ENCODE peak calls at places on chromosome 19, in seven cellular contexts. J is left ventricle myocardium inferior, X is cardiac fibroblast, T is astrocyte, S is fibroblast of lung, Y is neural progenitor cell, Q is GM12864. A is an unnamed sample.

GRCh38 chr19:13692096-13692495 is 72.2 kb upstream of the MRI1 start:
- DNase-seq in J (no peak), X (peak; percentile 59), T (peak; percentile 80), S (peak; percentile 84), Y (no peak), Q (no peak), A (no peak)

GRCh38 chr19:35935911-35936737 is at the start of gene LRFN3:
- DNase-seq in J (peak; percentile 78), X (peak; percentile 72), T (peak; percentile 52), S (peak; percentile 72), Y (peak; percentile 95), Q (no peak), A (peak; percentile 81)

GRCh38 chr19:6536138-6536671 is 5.4 kb downstream of the TNFSF9 start:
- DNase-seq in J (no peak), X (peak; percentile 53), T (peak; percentile 14), S (peak; percentile 36), Y (peak; percentile 56), Q (peak; percentile 99), A (peak; percentile 61)

GRCh38 chr19:42412223-42412622 is 15.0 kb downstream of the LIPE start:
- DNase-seq in J (no peak), X (no peak), T (no peak), S (no peak), Y (peak; percentile 33), Q (no peak), A (peak; percentile 30)

GRCh38 chr19:11624064-11624463 is 26.8 kb downstream of the ZNF627 start:
- DNase-seq in J (no peak), X (peak; percentile 47), T (peak; percentile 82), S (peak; percentile 84), Y (no peak), Q (no peak), A (no peak)

GRCh38 chr19:54191671-54192453 is 754 bp downstream of the TSEN34 start:
- DNase-seq in J (no peak), X (no peak), T (no peak), S (peak; percentile 46), Y (no peak), Q (no peak), A (no peak)

GRCh38 chr19:56137405-56137804 is 3.7 kb upstream of the ZNF444 start:
- DNase-seq in J (no peak), X (no peak), T (no peak), S (no peak), Y (no peak), Q (no peak), A (peak; percentile 81)

GRCh38 chr19:56942749-56943148 is 102.2 kb upstream of the PEG3 start:
- DNase-seq in J (peak; percentile 30), X (no peak), T (no peak), S (no peak), Y (peak; percentile 25), Q (no peak), A (peak; percentile 65)

GRCh38 chr19:16778796-16779411 is 50.3 kb upstream of the SIN3B start:
- DNase-seq in J (peak; percentile 30), X (peak; percentile 73), T (peak; percentile 22), S (peak; percentile 32), Y (peak; percentile 69), Q (peak; percentile 45), A (peak; percentile 69)

GRCh38 chr19:53947624-53948023 is 15.1 kb upstream of the CACNG8 start:
- DNase-seq in J (no peak), X (peak; percentile 33), T (no peak), S (no peak), Y (peak; percentile 56), Q (no peak), A (no peak)

GRCh38 chr19:15828121-15828620 is 12.7 kb upstream of the OR10H1 start:
- DNase-seq in J (no peak), X (no peak), T (no peak), S (no peak), Y (no peak), Q (no peak), A (no peak)

GRCh38 chr19:18233224-18233825 is 7.1 kb upstream of the PDE4C start:
- DNase-seq in J (no peak), X (peak; percentile 46), T (peak; percentile 19), S (peak; percentile 45), Y (peak; percentile 96), Q (no peak), A (peak; percentile 71)

GRCh38 chr19:38893341-38893771 is 6.1 kb downstream of the SIRT2 start:
- DNase-seq in J (no peak), X (peak; percentile 11), T (no peak), S (no peak), Y (no peak), Q (no peak), A (no peak)

GRCh38 chr19:40721936-40722661 is 5.2 kb downstream of the ITPKC start:
- DNase-seq in J (no peak), X (peak; percentile 76), T (peak; percentile 29), S (peak; percentile 34), Y (no peak), Q (no peak), A (no peak)

GRCh38 chr19:35476149-35476548 is 14.1 kb downstream of the KRTDAP start:
- DNase-seq in J (no peak), X (no peak), T (no peak), S (no peak), Y (peak; percentile 35), Q (no peak), A (no peak)

GRCh38 chr19:3186891-3187661 is 1.3 kb downstream of the NCLN start:
- DNase-seq in J (no peak), X (no peak), T (no peak), S (no peak), Y (no peak), Q (no peak), A (no peak)

GRCh38 chr19:29678484-29679106 is 13.3 kb downstream of the PLEKHF1 start:
- DNase-seq in J (peak; percentile 86), X (no peak), T (no peak), S (no peak), Y (no peak), Q (no peak), A (no peak)

GRCh38 chr19:51251453-51251790 is 542 bp downstream of the SIGLECL1 start:
- DNase-seq in J (no peak), X (no peak), T (no peak), S (no peak), Y (no peak), Q (no peak), A (no peak)

GRCh38 chr19:11506101-11506555 is 489 bp upstream of the ZNF653 start:
- DNase-seq in J (no peak), X (no peak), T (no peak), S (no peak), Y (no peak), Q (no peak), A (no peak)

GRCh38 chr19:43470288-43470687 is 4.9 kb upstream of the LYPD3 start:
- DNase-seq in J (no peak), X (peak; percentile 71), T (peak; percentile 71), S (peak; percentile 76), Y (no peak), Q (no peak), A (no peak)

GRCh38 chr19:43997631-43998290 is 5.0 kb upstream of the ZNF230 start:
- DNase-seq in J (no peak), X (peak; percentile 71), T (peak; percentile 46), S (peak; percentile 61), Y (no peak), Q (no peak), A (no peak)

GRCh38 chr19:42140125-42140754 is 8.0 kb upstream of the POU2F2 start:
- DNase-seq in J (peak; percentile 61), X (peak; percentile 74), T (peak; percentile 43), S (peak; percentile 66), Y (peak; percentile 90), Q (no peak), A (peak; percentile 59)

GRCh38 chr19:3253270-3253669 is 28.8 kb downstream of the CELF5 start:
- DNase-seq in J (no peak), X (peak; percentile 18), T (no peak), S (no peak), Y (no peak), Q (no peak), A (no peak)

GRCh38 chr19:13588953-13589833 is 82.9 kb upstream of the CACNA1A start:
- DNase-seq in J (peak; percentile 70), X (peak; percentile 60), T (no peak), S (peak; percentile 29), Y (peak; percentile 84), Q (no peak), A (peak; percentile 80)

GRCh38 chr19:16445238-16446107 is 26.3 kb downstream of the EPS15L1 start:
- DNase-seq in J (no peak), X (peak; percentile 71), T (peak; percentile 44), S (peak; percentile 61), Y (no peak), Q (peak; percentile 69), A (no peak)

GRCh38 chr19:42370068-42370520 is 20.0 kb downstream of the CNFN start:
- DNase-seq in J (no peak), X (no peak), T (no peak), S (no peak), Y (peak; percentile 45), Q (no peak), A (no peak)

GRCh38 chr19:16587031-16588023 is 15.1 kb upstream of the SLC35E1 start:
- DNase-seq in J (no peak), X (peak; percentile 36), T (peak; percentile 58), S (peak; percentile 71), Y (no peak), Q (no peak), A (peak; percentile 75)

GRCh38 chr19:47110521-47111080 is 3.0 kb downstream of the ZC3H4 start:
- DNase-seq in J (no peak), X (no peak), T (no peak), S (no peak), Y (peak; percentile 38), Q (no peak), A (no peak)
- H3K4me3 ChIP-seq in J (peak overlapping the region; percentile 95), X (peak overlapping the region; percentile 86), T (peak overlapping the region; percentile 90), S (peak overlapping the region; percentile 85), Y (peak overlapping the region; percentile 97), Q (peak overlapping the region; percentile 96), A (peak overlapping the region; percentile 89)

GRCh38 chr19:21238670-21239069 is 90.5 kb downstream of the ZNF708 start:
- DNase-seq in J (no peak), X (no peak), T (no peak), S (no peak), Y (no peak), Q (no peak), A (no peak)
- TF ChIP-seq CTCF in J (no peak), X (no peak), T (no peak), S (no peak), Y (no peak), Q (no peak), A (no peak)

GRCh38 chr19:2048104-2048958 is 2.7 kb downstream of the MKNK2 start:
- DNase-seq in J (no peak), X (no peak), T (no peak), S (no peak), Y (no peak), Q (no peak), A (no peak)
- H3K4me3 ChIP-seq in J (peak overlapping the region; percentile 96), X (peak overlapping the region; percentile 96), T (no peak overlapping the region), S (peak overlapping the region; percentile 90), Y (no peak overlapping the region), Q (peak overlapping the region; percentile 97), A (peak overlapping the region; percentile 94)

DNA sequence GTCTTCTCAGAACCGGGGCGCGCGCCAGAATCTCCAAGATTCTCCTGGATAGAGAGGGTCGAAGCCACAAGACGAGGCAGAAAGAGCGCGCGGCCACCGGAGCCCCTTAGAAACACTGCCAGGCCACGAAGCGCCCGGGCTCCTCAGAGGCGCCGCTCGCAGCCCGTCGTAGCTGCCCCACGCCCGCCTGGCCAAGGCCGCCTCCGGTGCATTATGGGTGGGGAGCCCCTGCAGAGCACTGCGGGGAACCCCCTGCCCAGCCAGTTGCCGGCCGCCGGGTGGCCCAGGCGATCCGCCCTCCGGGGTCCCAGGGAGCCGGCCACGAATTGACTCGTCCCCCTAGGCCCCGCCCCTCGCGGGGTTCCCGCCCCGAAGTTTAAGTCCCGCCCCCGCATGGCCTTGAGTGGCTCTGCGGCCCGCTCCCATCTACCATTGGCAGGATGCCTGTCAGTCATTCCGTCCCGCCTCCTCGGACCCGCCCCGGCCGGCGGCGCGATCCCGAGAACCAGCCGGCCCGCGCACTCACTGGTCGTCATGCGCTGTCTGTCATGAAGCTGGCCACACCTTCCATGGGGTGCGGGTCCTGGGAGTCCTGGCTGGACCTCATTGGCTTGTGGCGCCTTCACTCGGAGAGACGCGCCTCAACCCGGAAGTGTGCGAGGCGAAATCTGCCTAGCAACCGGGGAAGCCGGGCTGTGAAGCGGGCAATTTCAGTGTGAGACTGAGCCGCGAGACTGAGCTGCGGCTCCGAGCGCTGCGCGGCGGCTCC is 20.2 kb upstream of the GATAD2A start:
- DNase-seq in J (peak; percentile 99), X (peak; percentile 100), T (peak; percentile 99), S (peak; percentile 100), Y (peak; percentile 100), Q (peak; percentile 99), A (peak; percentile 100)
- TF ChIP-seq CTCF in J (peak; percentile 44), X (peak; percentile 1), T (no peak), S (no peak), Y (no peak), Q (peak; percentile 3), A (peak; percentile 27)